ENCODE peak calls at places on chromosome 6, in seven cellular contexts. L, G, D, Z, R, N and Q are unnamed samples.

GRCh38 chr6:147738516-147739187 is 230.2 kb downstream of the SAMD5 start:
- DNase-seq in R (no peak), G (no peak), Z (no peak), D (no peak), N (no peak), L (no peak), Q (no peak)

GRCh38 chr6:129575378-129576118 is 134.4 kb downstream of the ARHGAP18 start:
- DNase-seq in R (peak; percentile 4), G (no peak), D (no peak), Z (no peak), N (peak; percentile 27), L (no peak), Q (no peak)

GRCh38 chr6:90650041-90650948 is 63.4 kb upstream of the MAP3K7 start:
- DNase-seq in G (no peak), L (no peak), Z (no peak), N (no peak), D (no peak), R (no peak), Q (no peak)

GRCh38 chr6:9620263-9620662 is 794.6 kb downstream of the TFAP2A start:
- DNase-seq in D (no peak), Z (no peak), L (no peak), G (no peak), R (no peak), N (no peak), Q (no peak)

GRCh38 chr6:116971959-116972358 is 94.9 kb downstream of the RFX6 start:
- DNase-seq in G (no peak), Z (no peak), D (no peak), L (no peak), N (peak; percentile 54), R (peak; percentile 13), Q (no peak)

GRCh38 chr6:128259036-128259734 is 261.2 kb downstream of the PTPRK start:
- DNase-seq in L (no peak), Z (no peak), D (no peak), N (no peak), R (no peak), G (no peak), Q (no peak)

GRCh38 chr6:1477432-1478090 is 88.2 kb downstream of the FOXF2 start:
- DNase-seq in L (no peak), R (peak; percentile 18), D (no peak), N (no peak), Z (no peak), G (no peak), Q (no peak)

GRCh38 chr6:134675110-134676038 is 274.5 kb downstream of the ALDH8A1 start:
- DNase-seq in L (no peak), D (no peak), Z (no peak), N (no peak), R (no peak), G (no peak), Q (no peak)

GRCh38 chr6:225121-225721 is 67.1 kb upstream of the DUSP22 start:
- DNase-seq in L (no peak), Z (peak; percentile 35), G (no peak), D (peak; percentile 13), R (no peak), N (no peak), Q (no peak)

GRCh38 chr6:41053056-41053455 is at the start of gene APOBEC2:
- DNase-seq in D (no peak), N (no peak), Z (peak; percentile 94), G (no peak), L (no peak), R (no peak), Q (no peak)

GRCh38 chr6:49909508-49910047 is 43.2 kb upstream of the CRISP1 start:
- DNase-seq in G (no peak), Z (no peak), R (no peak), N (no peak), L (no peak), D (no peak), Q (no peak)

GRCh38 chr6:53154794-53155193 is 6.2 kb upstream of the GCM1 start:
- DNase-seq in D (no peak), N (no peak), Z (no peak), R (no peak), G (no peak), L (no peak), Q (no peak)

GRCh38 chr6:124573953-124574352 is 388.3 kb upstream of the RNF217 start:
- DNase-seq in N (no peak), D (no peak), G (no peak), L (no peak), Z (no peak), R (no peak), Q (no peak)

GRCh38 chr6:164062872-164063271 is 648.4 kb downstream of the QKI start:
- DNase-seq in N (no peak), Z (no peak), R (no peak), L (no peak), G (no peak), D (no peak), Q (no peak)

GRCh38 chr6:71478834-71479541 is 190.4 kb downstream of the OGFRL1 start:
- DNase-seq in R (no peak), D (no peak), G (no peak), N (no peak), Z (no peak), L (no peak), Q (no peak)

GRCh38 chr6:39961178-39961577 is 26.9 kb upstream of the MOCS1 start:
- DNase-seq in D (no peak), R (no peak), G (no peak), L (no peak), Z (peak; percentile 53), N (no peak), Q (no peak)

GRCh38 chr6:33981861-33982260 is 164.0 kb downstream of the GRM4 start:
- DNase-seq in G (no peak), N (no peak), D (no peak), R (no peak), Z (no peak), L (peak; percentile 37), Q (no peak)
- TF ChIP-seq POLR2A in G (no peak), N (no peak), D (no peak), R (no peak), Z (no peak), L (no peak), Q (no peak)

GRCh38 chr6:15887491-15888461 is 224.9 kb upstream of the DTNBP1 start:
- DNase-seq in Z (no peak), G (no peak), D (no peak), R (no peak), N (no peak), L (no peak), Q (no peak)

GRCh38 chr6:15885624-15886023 is 222.8 kb upstream of the DTNBP1 start:
- DNase-seq in R (no peak), L (no peak), Z (no peak), D (no peak), G (no peak), N (no peak), Q (no peak)

GRCh38 chr6:15892369-15892768 is 229.5 kb upstream of the DTNBP1 start:
- DNase-seq in N (no peak), R (no peak), L (no peak), D (no peak), Z (no peak), G (no peak), Q (no peak)

GRCh38 chr6:15893556-15894253 is 230.9 kb upstream of the DTNBP1 start:
- DNase-seq in L (no peak), N (peak; percentile 53), G (no peak), R (no peak), D (no peak), Z (no peak), Q (no peak)

GRCh38 chr6:15888798-15889772 is 226.3 kb upstream of the DTNBP1 start:
- DNase-seq in G (no peak), L (no peak), N (no peak), D (no peak), R (no peak), Z (peak; percentile 31), Q (no peak)
- H3K27ac ChIP-seq in G (peak overlapping the region; percentile 51), L (peak overlapping the region; percentile 60), N (no peak overlapping the region), D (peak overlapping the region; percentile 64), R (no peak overlapping the region), Z (no peak overlapping the region), Q (no peak overlapping the region)

GRCh38 chr6:29977425-29977727 is 35.0 kb downstream of the HLA-A start:
- DNase-seq in L (no peak), Z (no peak), D (no peak), R (no peak), G (no peak), N (no peak), Q (no peak)

GRCh38 chr6:29975561-29975907 is 33.2 kb downstream of the HLA-A start:
- DNase-seq in R (no peak), Z (no peak), L (no peak), D (no peak), G (no peak), N (no peak), Q (no peak)

GRCh38 chr6:29976253-29976587 is 33.9 kb downstream of the HLA-A start:
- DNase-seq in Z (no peak), R (no peak), N (no peak), G (no peak), L (no peak), D (no peak), Q (no peak)

GRCh38 chr6:29974901-29975560 is 32.7 kb downstream of the HLA-A start:
- DNase-seq in N (no peak), L (no peak), Z (no peak), R (no peak), G (no peak), D (no peak), Q (no peak)

GRCh38 chr6:29976588-29977424 is 34.5 kb downstream of the HLA-A start:
- DNase-seq in N (peak; percentile 57), D (peak; percentile 74), R (peak; percentile 55), Z (peak; percentile 93), L (peak; percentile 89), G (peak; percentile 95), Q (peak; percentile 75)
- TF ChIP-seq POLR2A in N (no peak), D (peak; percentile 21), R (peak; percentile 41), Z (peak; percentile 55), L (no peak), G (no peak), Q (peak; percentile 70)

DNA sequence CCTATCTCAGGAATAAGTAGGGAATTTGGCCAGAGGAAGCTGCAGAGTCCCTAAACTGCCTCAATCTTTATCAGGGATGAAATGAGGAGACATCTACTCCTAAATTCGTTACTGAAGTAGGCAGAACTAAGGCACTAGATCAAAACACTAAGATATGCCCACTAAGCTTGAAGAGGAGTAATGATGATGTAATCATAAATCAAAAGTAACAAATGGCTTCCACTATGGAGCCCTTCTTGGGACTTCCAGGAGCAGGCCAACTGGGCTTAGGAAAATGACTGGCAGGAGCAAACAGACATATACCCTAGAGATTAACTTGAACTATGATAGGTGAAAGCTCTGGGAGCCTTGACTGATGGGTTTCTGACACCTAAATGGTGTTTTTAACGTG is 15.4 kb downstream of the ZSCAN12 start:
- DNase-seq in D (no peak), N (no peak), R (no peak), L (no peak), G (no peak), Z (no peak), Q (no peak)
- H3K27ac ChIP-seq in D (peak overlapping the region; percentile 80), N (peak overlapping the region; percentile 73), R (no peak overlapping the region), L (peak overlapping the region; percentile 81), G (no peak overlapping the region), Z (peak overlapping the region; percentile 79), Q (peak overlapping the region; percentile 70)